ENCODE peak calls at places on chromosomes 16 and 17, in four cellular contexts. J is GM12891, N is K562, I is GM12878. X is an unnamed sample.
A peak's percentile ranks its signal among the peaks of the same experiment; 100 is the strongest.

GRCh38 chr17:83119987-83120864 is 40.8 kb downstream of the METRNL start:
- DNase-seq in N (no peak), J (peak; percentile 82), I (peak; percentile 60), X (peak; percentile 89)

GRCh38 chr16:84423416-84423837 is 55.1 kb downstream of the ATP2C2 start:
- DNase-seq in I (peak; percentile 11), J (no peak), N (peak; percentile 72), X (peak; percentile 31)

GRCh38 chr16:2910441-2910840 is 1.3 kb upstream of the FLYWCH1 start:
- DNase-seq in N (no peak), J (no peak), I (no peak), X (no peak)

GRCh38 chr17:79655672-79656290 is 44.9 kb upstream of the RBFOX3 start:
- DNase-seq in N (no peak), I (no peak), J (no peak), X (no peak)

GRCh38 chr16:83552193-83552592 is 255.6 kb upstream of the HSBP1 start:
- DNase-seq in I (no peak), J (no peak), N (no peak), X (no peak)

GRCh38 chr16:15822957-15823356 is 33.9 kb downstream of the MYH11 start:
- DNase-seq in I (no peak), N (no peak), J (no peak), X (no peak)

GRCh38 chr17:47615766-47616424 is 33.8 kb upstream of the KPNB1 start:
- DNase-seq in N (peak; percentile 64), I (peak; percentile 16), J (no peak), X (no peak)

GRCh38 chr16:73170587-73170986 is 122.7 kb upstream of the ZFHX3 start:
- DNase-seq in I (no peak), J (no peak), N (no peak), X (no peak)

GRCh38 chr16:67110136-67110847 is 551 bp downstream of the PHAF1 start:
- DNase-seq in I (no peak), J (no peak), N (peak; percentile 39), X (peak; percentile 89)

GRCh38 chr17:38750312-38751121 is 2.0 kb upstream of the PSMB3 start:
- DNase-seq in J (no peak), N (peak; percentile 72), I (no peak), X (no peak)

GRCh38 chr16:80666378-80667257 is 125.8 kb downstream of the DYNLRB2 start:
- DNase-seq in J (no peak), I (no peak), N (no peak), X (no peak)

GRCh38 chr16:50313596-50314483 is 47.5 kb downstream of the ADCY7 start:
- DNase-seq in I (no peak), J (no peak), N (no peak), X (peak; percentile 59)

GRCh38 chr17:80108321-80108971 is 7.1 kb downstream of the GAA start:
- DNase-seq in N (no peak), I (no peak), J (no peak), X (no peak)

GRCh38 chr17:12116143-12116542 is 95.5 kb downstream of the MAP2K4 start:
- DNase-seq in J (no peak), N (no peak), I (no peak), X (no peak)

GRCh38 chr17:44198721-44199552 is 747 bp downstream of the ATXN7L3 start:
- DNase-seq in N (peak; percentile 69), I (no peak), J (peak; percentile 84), X (no peak)

GRCh38 chr16:55898592-55898991 is 23.4 kb upstream of the CES5A start:
- DNase-seq in N (no peak), I (no peak), J (no peak), X (no peak)

GRCh38 chr17:43839670-43840101 is 6.7 kb upstream of the MPP3 start:
- DNase-seq in J (no peak), N (peak; percentile 49), I (no peak), X (no peak)

GRCh38 chr17:7355053-7355452 is at the start of gene TMEM95:
- DNase-seq in I (no peak), J (no peak), N (no peak), X (no peak)

GRCh38 chr16:53504161-53504663 is 1.2 kb upstream of the AKTIP start:
- DNase-seq in I (no peak), J (no peak), N (peak; percentile 20), X (no peak)

GRCh38 chr17:66791337-66791736 is 43.6 kb upstream of the CACNG5 start:
- DNase-seq in N (no peak), J (no peak), I (no peak), X (no peak)

GRCh38 chr17:1752425-1752941 is 9.4 kb upstream of the SERPINF1 start:
- DNase-seq in J (peak; percentile 63), I (no peak), N (no peak), X (peak; percentile 42)

GRCh38 chr16:2195316-2196161 is 866 bp downstream of the CASKIN1 start:
- DNase-seq in I (no peak), J (no peak), N (no peak), X (no peak)

GRCh38 chr17:47275245-47275984 is 21.8 kb downstream of the ITGB3 start:
- DNase-seq in J (no peak), N (peak; percentile 86), I (no peak), X (no peak)

GRCh38 chr17:82832881-82833475 is 6.8 kb downstream of the ZNF750 start:
- DNase-seq in J (no peak), I (no peak), N (no peak), X (no peak)

GRCh38 chr17:82458885-82459424 is 414 bp downstream of the NARF start:
- DNase-seq in J (no peak), I (no peak), N (peak; percentile 46), X (no peak)

GRCh38 chr16:83779881-83780280 is 27.9 kb upstream of the HSBP1 start:
- DNase-seq in J (no peak), N (no peak), I (no peak), X (no peak)

GRCh38 chr16:31696968-31697743 is 169.5 kb downstream of the AHSP start:
- DNase-seq in I (no peak), N (peak; percentile 70), J (no peak), X (no peak)

DNA sequence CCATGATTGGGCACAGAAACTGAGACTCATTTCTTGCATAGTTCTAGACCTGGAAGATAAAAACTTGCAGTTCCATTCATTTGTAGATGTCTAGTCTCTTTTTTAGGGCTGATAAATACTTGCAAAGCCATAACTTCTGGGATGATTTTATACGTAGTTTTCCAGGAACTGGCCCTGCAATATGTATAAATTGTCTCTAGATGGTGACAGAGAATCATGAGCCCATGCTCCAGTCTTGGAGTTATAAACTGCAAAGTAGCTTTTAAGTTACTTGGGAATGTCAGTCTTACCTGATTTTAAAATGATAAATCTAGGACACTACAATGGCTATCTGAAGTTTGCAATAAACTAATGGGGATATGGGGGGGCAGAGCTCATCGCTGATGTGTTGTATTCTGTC is 3.0 kb upstream of the ADAMTS18 start:
- DNase-seq in N (no peak), I (no peak), J (no peak), X (no peak)
- TF ChIP-seq SPI1 in N (no peak), I (no peak), J (no peak), X (no peak)

GRCh38 chr16:82231021-82231787 is 61.2 kb upstream of the MPHOSPH6 start:
- DNase-seq in N (no peak), J (no peak), I (no peak), X (no peak)

GRCh38 chr16:82220541-82220940 is 50.5 kb upstream of the MPHOSPH6 start:
- DNase-seq in J (no peak), N (no peak), I (no peak), X (no peak)

GRCh38 chr16:82229800-82230619 is 60.0 kb upstream of the MPHOSPH6 start:
- DNase-seq in N (peak; percentile 79), J (no peak), I (peak; percentile 3), X (peak; percentile 20)

DNA sequence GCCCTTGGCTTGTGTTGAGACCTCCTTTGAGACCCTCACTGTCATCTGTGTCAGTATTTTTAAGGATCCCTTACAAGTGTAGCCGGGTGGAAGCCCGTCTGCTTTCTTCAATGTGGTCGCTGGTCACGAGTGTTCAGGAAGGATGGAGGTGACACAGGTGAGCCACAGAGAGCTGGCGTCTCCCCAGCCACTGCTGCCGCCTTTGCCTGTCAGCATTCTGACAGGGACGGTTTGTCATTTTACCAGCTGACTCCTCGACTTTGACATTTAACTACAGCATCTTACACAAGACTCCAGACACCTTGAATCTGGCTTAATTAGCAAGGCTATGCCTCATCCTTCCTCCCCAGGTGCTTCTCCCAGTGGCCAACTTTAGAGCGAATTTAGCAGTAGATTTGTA is 56.3 kb upstream of the MPHOSPH6 start:
- DNase-seq in N (no peak), I (no peak), J (no peak), X (no peak)
- TF ChIP-seq SPI1 in N (no peak), I (no peak), J (no peak), X (no peak)

DNA sequence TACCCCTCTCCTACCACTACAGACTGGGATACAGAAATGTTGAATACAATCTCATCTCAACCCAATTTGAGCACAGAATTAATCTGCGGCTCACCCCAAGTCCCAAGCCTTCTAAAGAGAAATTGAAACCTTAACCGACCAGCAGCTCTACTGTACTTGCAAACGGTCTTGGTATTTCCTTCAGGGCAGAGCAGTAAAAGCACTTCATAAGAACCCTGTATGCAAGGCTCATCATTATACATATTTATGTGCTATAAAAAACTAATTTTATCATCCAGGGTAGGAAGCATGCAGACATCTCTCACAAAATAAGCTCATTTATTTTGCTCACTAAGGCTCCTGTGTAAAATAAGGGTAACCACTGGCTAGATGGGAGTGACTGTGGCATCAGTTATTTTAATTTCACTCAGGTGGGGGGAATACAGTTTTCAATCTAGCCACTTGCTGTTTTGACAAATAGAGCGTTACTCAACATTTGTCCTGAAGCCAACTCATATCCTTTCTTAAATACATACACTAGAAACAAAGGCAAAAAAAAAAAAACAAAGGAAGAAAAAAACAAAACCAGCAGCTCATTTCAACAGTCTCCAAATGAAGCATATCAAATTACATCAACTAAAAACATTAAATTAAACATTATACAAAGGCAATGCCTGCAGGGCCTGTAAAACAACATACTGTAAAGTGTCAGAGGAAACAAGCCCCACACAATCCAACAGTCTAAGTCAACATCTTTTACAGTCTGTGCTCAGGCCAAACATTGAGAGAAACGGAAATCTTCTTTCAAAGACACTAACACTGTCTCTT is 65.0 kb downstream of the PARN start:
- DNase-seq in N (no peak), J (peak; percentile 18), I (no peak), X (no peak)
- TF ChIP-seq SPI1 in N (no peak), J (no peak), I (no peak), X (no peak)

GRCh38 chr17:59688008-59688407 is 19.2 kb downstream of the PTRH2 start:
- DNase-seq in J (no peak), N (no peak), I (no peak), X (no peak)
- TF ChIP-seq SPI1 in J (no peak), N (no peak), I (no peak), X (no peak)